ENCODE peak calls at places on chromosome 4, in seven cellular contexts. One of them, this sample, is unnamed.

GRCh38 chr4:119080721-119081541 is 54.7 kb upstream of the MYOZ2 start:
- ATAC-seq in left lung: no peak
- ATAC-seq in activated CD8-positive, alpha-beta memory T cell treated with anti-CD3 and anti-CD28 coated beads, Interleukin-2, amount 10 ng/mL, durations not matched to agents 7 days and 5 days: no peak
- ATAC-seq in left cardiac atrium: no peak
- ATAC-seq in CD4-positive, alpha-beta T cell: no peak
- ATAC-seq in SK-N-SH treated with all-trans-retinoic acid at 6 μM for 48 hours: no peak
- ATAC-seq in Right ventricle myocardium superior: no peak
- ATAC-seq in this sample: no peak

GRCh38 chr4:146511381-146511780 is 10.4 kb downstream of the SLC10A7 start:
- ATAC-seq in left lung: peak
- ATAC-seq in activated CD8-positive, alpha-beta memory T cell treated with anti-CD3 and anti-CD28 coated beads, Interleukin-2, amount 10 ng/mL, durations not matched to agents 7 days and 5 days: no peak
- ATAC-seq in left cardiac atrium: no peak
- ATAC-seq in CD4-positive, alpha-beta T cell: no peak
- ATAC-seq in SK-N-SH treated with all-trans-retinoic acid at 6 μM for 48 hours: no peak
- ATAC-seq in Right ventricle myocardium superior: no peak
- ATAC-seq in this sample: no peak

GRCh38 chr4:148026022-148026421 is 294.1 kb downstream of the ARHGAP10 start:
- ATAC-seq in left lung: no peak
- ATAC-seq in activated CD8-positive, alpha-beta memory T cell treated with anti-CD3 and anti-CD28 coated beads, Interleukin-2, amount 10 ng/mL, durations not matched to agents 7 days and 5 days: no peak
- ATAC-seq in left cardiac atrium: no peak
- ATAC-seq in CD4-positive, alpha-beta T cell: no peak
- ATAC-seq in SK-N-SH treated with all-trans-retinoic acid at 6 μM for 48 hours: peak
- ATAC-seq in Right ventricle myocardium superior: peak
- ATAC-seq in this sample: peak

GRCh38 chr4:73776363-73776762 is 36.0 kb downstream of the CXCL8 start:
- ATAC-seq in left lung: peak
- ATAC-seq in activated CD8-positive, alpha-beta memory T cell treated with anti-CD3 and anti-CD28 coated beads, Interleukin-2, amount 10 ng/mL, durations not matched to agents 7 days and 5 days: no peak
- ATAC-seq in left cardiac atrium: peak
- ATAC-seq in CD4-positive, alpha-beta T cell: no peak
- ATAC-seq in SK-N-SH treated with all-trans-retinoic acid at 6 μM for 48 hours: peak
- ATAC-seq in Right ventricle myocardium superior: peak
- ATAC-seq in this sample: peak

GRCh38 chr4:2370597-2371320 is 47.7 kb downstream of the ZFYVE28 start:
- ATAC-seq in left lung: no peak
- ATAC-seq in activated CD8-positive, alpha-beta memory T cell treated with anti-CD3 and anti-CD28 coated beads, Interleukin-2, amount 10 ng/mL, durations not matched to agents 7 days and 5 days: no peak
- ATAC-seq in left cardiac atrium: no peak
- ATAC-seq in CD4-positive, alpha-beta T cell: no peak
- ATAC-seq in SK-N-SH treated with all-trans-retinoic acid at 6 μM for 48 hours: no peak
- ATAC-seq in Right ventricle myocardium superior: no peak
- ATAC-seq in this sample: no peak

GRCh38 chr4:38078590-38079381 is 118.6 kb downstream of the PTTG2 start:
- ATAC-seq in left lung: peak
- ATAC-seq in activated CD8-positive, alpha-beta memory T cell treated with anti-CD3 and anti-CD28 coated beads, Interleukin-2, amount 10 ng/mL, durations not matched to agents 7 days and 5 days: no peak
- ATAC-seq in left cardiac atrium: no peak
- ATAC-seq in CD4-positive, alpha-beta T cell: no peak
- ATAC-seq in SK-N-SH treated with all-trans-retinoic acid at 6 μM for 48 hours: peak
- ATAC-seq in Right ventricle myocardium superior: peak
- ATAC-seq in this sample: no peak

GRCh38 chr4:152220201-152220666 is 315.7 kb downstream of the FBXW7 start:
- ATAC-seq in left lung: no peak
- ATAC-seq in activated CD8-positive, alpha-beta memory T cell treated with anti-CD3 and anti-CD28 coated beads, Interleukin-2, amount 10 ng/mL, durations not matched to agents 7 days and 5 days: no peak
- ATAC-seq in left cardiac atrium: no peak
- ATAC-seq in CD4-positive, alpha-beta T cell: no peak
- ATAC-seq in SK-N-SH treated with all-trans-retinoic acid at 6 μM for 48 hours: no peak
- ATAC-seq in Right ventricle myocardium superior: no peak
- ATAC-seq in this sample: no peak

GRCh38 chr4:153465922-153466636 is at the start of gene TMEM131L:
- ATAC-seq in left lung: peak
- ATAC-seq in activated CD8-positive, alpha-beta memory T cell treated with anti-CD3 and anti-CD28 coated beads, Interleukin-2, amount 10 ng/mL, durations not matched to agents 7 days and 5 days: peak
- ATAC-seq in left cardiac atrium: peak
- ATAC-seq in CD4-positive, alpha-beta T cell: peak
- ATAC-seq in SK-N-SH treated with all-trans-retinoic acid at 6 μM for 48 hours: peak
- ATAC-seq in Right ventricle myocardium superior: peak
- ATAC-seq in this sample: peak

GRCh38 chr4:62814510-62815047 is 1594.7 kb downstream of the TECRL start:
- ATAC-seq in left lung: no peak
- ATAC-seq in activated CD8-positive, alpha-beta memory T cell treated with anti-CD3 and anti-CD28 coated beads, Interleukin-2, amount 10 ng/mL, durations not matched to agents 7 days and 5 days: no peak
- ATAC-seq in left cardiac atrium: peak
- ATAC-seq in CD4-positive, alpha-beta T cell: no peak
- ATAC-seq in SK-N-SH treated with all-trans-retinoic acid at 6 μM for 48 hours: no peak
- ATAC-seq in Right ventricle myocardium superior: peak
- ATAC-seq in this sample: no peak

GRCh38 chr4:6155996-6156395 is 44.4 kb downstream of the JAKMIP1 start:
- ATAC-seq in left lung: no peak
- ATAC-seq in activated CD8-positive, alpha-beta memory T cell treated with anti-CD3 and anti-CD28 coated beads, Interleukin-2, amount 10 ng/mL, durations not matched to agents 7 days and 5 days: no peak
- ATAC-seq in left cardiac atrium: no peak
- ATAC-seq in CD4-positive, alpha-beta T cell: no peak
- ATAC-seq in SK-N-SH treated with all-trans-retinoic acid at 6 μM for 48 hours: no peak
- ATAC-seq in Right ventricle myocardium superior: no peak
- ATAC-seq in this sample: no peak

GRCh38 chr4:112591593-112591992 is 45.1 kb downstream of the ZGRF1 start:
- ATAC-seq in left lung: no peak
- ATAC-seq in activated CD8-positive, alpha-beta memory T cell treated with anti-CD3 and anti-CD28 coated beads, Interleukin-2, amount 10 ng/mL, durations not matched to agents 7 days and 5 days: no peak
- ATAC-seq in left cardiac atrium: no peak
- ATAC-seq in CD4-positive, alpha-beta T cell: no peak
- ATAC-seq in SK-N-SH treated with all-trans-retinoic acid at 6 μM for 48 hours: no peak
- ATAC-seq in Right ventricle myocardium superior: peak
- ATAC-seq in this sample: no peak

GRCh38 chr4:22574880-22575279 is 59.0 kb upstream of the ADGRA3 start:
- ATAC-seq in left lung: no peak
- ATAC-seq in activated CD8-positive, alpha-beta memory T cell treated with anti-CD3 and anti-CD28 coated beads, Interleukin-2, amount 10 ng/mL, durations not matched to agents 7 days and 5 days: no peak
- ATAC-seq in left cardiac atrium: no peak
- ATAC-seq in CD4-positive, alpha-beta T cell: no peak
- ATAC-seq in SK-N-SH treated with all-trans-retinoic acid at 6 μM for 48 hours: no peak
- ATAC-seq in Right ventricle myocardium superior: no peak
- ATAC-seq in this sample: no peak

GRCh38 chr4:25938251-25939186 is 24.5 kb downstream of the SMIM20 start:
- ATAC-seq in left lung: peak
- ATAC-seq in activated CD8-positive, alpha-beta memory T cell treated with anti-CD3 and anti-CD28 coated beads, Interleukin-2, amount 10 ng/mL, durations not matched to agents 7 days and 5 days: peak
- ATAC-seq in left cardiac atrium: peak
- ATAC-seq in CD4-positive, alpha-beta T cell: no peak
- ATAC-seq in SK-N-SH treated with all-trans-retinoic acid at 6 μM for 48 hours: no peak
- ATAC-seq in Right ventricle myocardium superior: peak
- ATAC-seq in this sample: peak

GRCh38 chr4:111854494-111855087 is 290.7 kb upstream of the FAM241A start:
- ATAC-seq in left lung: peak
- ATAC-seq in activated CD8-positive, alpha-beta memory T cell treated with anti-CD3 and anti-CD28 coated beads, Interleukin-2, amount 10 ng/mL, durations not matched to agents 7 days and 5 days: peak
- ATAC-seq in left cardiac atrium: no peak
- ATAC-seq in CD4-positive, alpha-beta T cell: no peak
- ATAC-seq in SK-N-SH treated with all-trans-retinoic acid at 6 μM for 48 hours: peak
- ATAC-seq in Right ventricle myocardium superior: no peak
- ATAC-seq in this sample: no peak

GRCh38 chr4:173345648-173346047 is 11.5 kb upstream of the HMGB2 start:
- ATAC-seq in left lung: no peak
- ATAC-seq in activated CD8-positive, alpha-beta memory T cell treated with anti-CD3 and anti-CD28 coated beads, Interleukin-2, amount 10 ng/mL, durations not matched to agents 7 days and 5 days: no peak
- ATAC-seq in left cardiac atrium: no peak
- ATAC-seq in CD4-positive, alpha-beta T cell: no peak
- ATAC-seq in SK-N-SH treated with all-trans-retinoic acid at 6 μM for 48 hours: no peak
- ATAC-seq in Right ventricle myocardium superior: no peak
- ATAC-seq in this sample: no peak

GRCh38 chr4:184748251-184748652 is 14.4 kb upstream of the CENPU start:
- ATAC-seq in left lung: peak
- ATAC-seq in activated CD8-positive, alpha-beta memory T cell treated with anti-CD3 and anti-CD28 coated beads, Interleukin-2, amount 10 ng/mL, durations not matched to agents 7 days and 5 days: no peak
- ATAC-seq in left cardiac atrium: peak
- ATAC-seq in CD4-positive, alpha-beta T cell: no peak
- ATAC-seq in SK-N-SH treated with all-trans-retinoic acid at 6 μM for 48 hours: no peak
- ATAC-seq in Right ventricle myocardium superior: peak
- ATAC-seq in this sample: peak

GRCh38 chr4:120749445-120750151 is 172.9 kb downstream of the PRDM5 start:
- ATAC-seq in left lung: no peak
- ATAC-seq in activated CD8-positive, alpha-beta memory T cell treated with anti-CD3 and anti-CD28 coated beads, Interleukin-2, amount 10 ng/mL, durations not matched to agents 7 days and 5 days: peak
- ATAC-seq in left cardiac atrium: no peak
- ATAC-seq in CD4-positive, alpha-beta T cell: no peak
- ATAC-seq in SK-N-SH treated with all-trans-retinoic acid at 6 μM for 48 hours: no peak
- ATAC-seq in Right ventricle myocardium superior: no peak
- ATAC-seq in this sample: no peak

GRCh38 chr4:169583563-169583962 is 28.8 kb downstream of the NEK1 start:
- ATAC-seq in left lung: no peak
- ATAC-seq in activated CD8-positive, alpha-beta memory T cell treated with anti-CD3 and anti-CD28 coated beads, Interleukin-2, amount 10 ng/mL, durations not matched to agents 7 days and 5 days: no peak
- ATAC-seq in left cardiac atrium: no peak
- ATAC-seq in CD4-positive, alpha-beta T cell: no peak
- ATAC-seq in SK-N-SH treated with all-trans-retinoic acid at 6 μM for 48 hours: no peak
- ATAC-seq in Right ventricle myocardium superior: no peak
- ATAC-seq in this sample: no peak

GRCh38 chr4:86098691-86099090 is 261.2 kb downstream of the MAPK10 start:
- ATAC-seq in left lung: no peak
- ATAC-seq in activated CD8-positive, alpha-beta memory T cell treated with anti-CD3 and anti-CD28 coated beads, Interleukin-2, amount 10 ng/mL, durations not matched to agents 7 days and 5 days: no peak
- ATAC-seq in left cardiac atrium: no peak
- ATAC-seq in CD4-positive, alpha-beta T cell: no peak
- ATAC-seq in SK-N-SH treated with all-trans-retinoic acid at 6 μM for 48 hours: no peak
- ATAC-seq in Right ventricle myocardium superior: no peak
- ATAC-seq in this sample: no peak

GRCh38 chr4:56283394-56283793 is 103.9 kb downstream of the AASDH start:
- ATAC-seq in left lung: no peak
- ATAC-seq in activated CD8-positive, alpha-beta memory T cell treated with anti-CD3 and anti-CD28 coated beads, Interleukin-2, amount 10 ng/mL, durations not matched to agents 7 days and 5 days: no peak
- ATAC-seq in left cardiac atrium: no peak
- ATAC-seq in CD4-positive, alpha-beta T cell: no peak
- ATAC-seq in SK-N-SH treated with all-trans-retinoic acid at 6 μM for 48 hours: no peak
- ATAC-seq in Right ventricle myocardium superior: no peak
- ATAC-seq in this sample: no peak

GRCh38 chr4:108359130-108359709 is 190.5 kb upstream of the LEF1 start:
- ATAC-seq in left lung: no peak
- ATAC-seq in activated CD8-positive, alpha-beta memory T cell treated with anti-CD3 and anti-CD28 coated beads, Interleukin-2, amount 10 ng/mL, durations not matched to agents 7 days and 5 days: peak
- ATAC-seq in left cardiac atrium: no peak
- ATAC-seq in CD4-positive, alpha-beta T cell: peak
- ATAC-seq in SK-N-SH treated with all-trans-retinoic acid at 6 μM for 48 hours: no peak
- ATAC-seq in Right ventricle myocardium superior: no peak
- ATAC-seq in this sample: no peak

GRCh38 chr4:41154001-41154813 is 60.1 kb downstream of the APBB2 start:
- ATAC-seq in left lung: no peak
- ATAC-seq in activated CD8-positive, alpha-beta memory T cell treated with anti-CD3 and anti-CD28 coated beads, Interleukin-2, amount 10 ng/mL, durations not matched to agents 7 days and 5 days: no peak
- ATAC-seq in left cardiac atrium: no peak
- ATAC-seq in CD4-positive, alpha-beta T cell: no peak
- ATAC-seq in SK-N-SH treated with all-trans-retinoic acid at 6 μM for 48 hours: no peak
- ATAC-seq in Right ventricle myocardium superior: no peak
- ATAC-seq in this sample: no peak

GRCh38 chr4:12409507-12410190 is 981.0 kb upstream of the HS3ST1 start:
- ATAC-seq in left lung: peak
- ATAC-seq in activated CD8-positive, alpha-beta memory T cell treated with anti-CD3 and anti-CD28 coated beads, Interleukin-2, amount 10 ng/mL, durations not matched to agents 7 days and 5 days: no peak
- ATAC-seq in left cardiac atrium: no peak
- ATAC-seq in CD4-positive, alpha-beta T cell: no peak
- ATAC-seq in SK-N-SH treated with all-trans-retinoic acid at 6 μM for 48 hours: no peak
- ATAC-seq in Right ventricle myocardium superior: no peak
- ATAC-seq in this sample: no peak

GRCh38 chr4:73411731-73412414 is 7.8 kb downstream of the ALB start:
- ATAC-seq in left lung: no peak
- ATAC-seq in activated CD8-positive, alpha-beta memory T cell treated with anti-CD3 and anti-CD28 coated beads, Interleukin-2, amount 10 ng/mL, durations not matched to agents 7 days and 5 days: no peak
- ATAC-seq in left cardiac atrium: no peak
- ATAC-seq in CD4-positive, alpha-beta T cell: no peak
- ATAC-seq in SK-N-SH treated with all-trans-retinoic acid at 6 μM for 48 hours: no peak
- ATAC-seq in Right ventricle myocardium superior: no peak
- ATAC-seq in this sample: no peak

GRCh38 chr4:109432676-109433075 is 939 bp upstream of the SEC24B start:
- ATAC-seq in left lung: peak
- ATAC-seq in activated CD8-positive, alpha-beta memory T cell treated with anti-CD3 and anti-CD28 coated beads, Interleukin-2, amount 10 ng/mL, durations not matched to agents 7 days and 5 days: no peak
- ATAC-seq in left cardiac atrium: no peak
- ATAC-seq in CD4-positive, alpha-beta T cell: no peak
- ATAC-seq in SK-N-SH treated with all-trans-retinoic acid at 6 μM for 48 hours: peak
- ATAC-seq in Right ventricle myocardium superior: no peak
- ATAC-seq in this sample: no peak

GRCh38 chr4:52823478-52824092 is 38.5 kb upstream of the RASL11B start:
- ATAC-seq in left lung: peak
- ATAC-seq in activated CD8-positive, alpha-beta memory T cell treated with anti-CD3 and anti-CD28 coated beads, Interleukin-2, amount 10 ng/mL, durations not matched to agents 7 days and 5 days: peak
- ATAC-seq in left cardiac atrium: no peak
- ATAC-seq in CD4-positive, alpha-beta T cell: no peak
- ATAC-seq in SK-N-SH treated with all-trans-retinoic acid at 6 μM for 48 hours: no peak
- ATAC-seq in Right ventricle myocardium superior: no peak
- ATAC-seq in this sample: no peak

GRCh38 chr4:78939667-78940008 is 400 bp upstream of the PAQR3 start:
- ATAC-seq in left lung: peak
- ATAC-seq in activated CD8-positive, alpha-beta memory T cell treated with anti-CD3 and anti-CD28 coated beads, Interleukin-2, amount 10 ng/mL, durations not matched to agents 7 days and 5 days: no peak
- ATAC-seq in left cardiac atrium: no peak
- ATAC-seq in CD4-positive, alpha-beta T cell: peak
- ATAC-seq in SK-N-SH treated with all-trans-retinoic acid at 6 μM for 48 hours: peak
- ATAC-seq in Right ventricle myocardium superior: peak
- ATAC-seq in this sample: peak

GRCh38 chr4:157005193-157005592 is 33.6 kb upstream of the PDGFC start:
- ATAC-seq in left lung: no peak
- ATAC-seq in activated CD8-positive, alpha-beta memory T cell treated with anti-CD3 and anti-CD28 coated beads, Interleukin-2, amount 10 ng/mL, durations not matched to agents 7 days and 5 days: no peak
- ATAC-seq in left cardiac atrium: peak
- ATAC-seq in CD4-positive, alpha-beta T cell: no peak
- ATAC-seq in SK-N-SH treated with all-trans-retinoic acid at 6 μM for 48 hours: no peak
- ATAC-seq in Right ventricle myocardium superior: peak
- ATAC-seq in this sample: no peak

GRCh38 chr4:101791189-101791572 is 651 bp downstream of the BANK1 start:
- ATAC-seq in left lung: peak
- ATAC-seq in activated CD8-positive, alpha-beta memory T cell treated with anti-CD3 and anti-CD28 coated beads, Interleukin-2, amount 10 ng/mL, durations not matched to agents 7 days and 5 days: no peak
- ATAC-seq in left cardiac atrium: no peak
- ATAC-seq in CD4-positive, alpha-beta T cell: no peak
- ATAC-seq in SK-N-SH treated with all-trans-retinoic acid at 6 μM for 48 hours: no peak
- ATAC-seq in Right ventricle myocardium superior: no peak
- ATAC-seq in this sample: no peak

GRCh38 chr4:133320576-133321170 is 171.6 kb downstream of the PCDH10 start:
- ATAC-seq in left lung: peak
- ATAC-seq in activated CD8-positive, alpha-beta memory T cell treated with anti-CD3 and anti-CD28 coated beads, Interleukin-2, amount 10 ng/mL, durations not matched to agents 7 days and 5 days: no peak
- ATAC-seq in left cardiac atrium: no peak
- ATAC-seq in CD4-positive, alpha-beta T cell: no peak
- ATAC-seq in SK-N-SH treated with all-trans-retinoic acid at 6 μM for 48 hours: peak
- ATAC-seq in Right ventricle myocardium superior: no peak
- ATAC-seq in this sample: no peak